ENCODE peak calls at places on chromosomes 12 and 14, in six cellular contexts. N, Q, S, J, B and G are unnamed samples.

GRCh38 chr14:91389173-91389572 is 28.4 kb downstream of the CCDC88C start:
- DNase-seq in J (no peak), B (no peak), Q (no peak), S (no peak), N (no peak), G (no peak)

GRCh38 chr12:83865431-83865830 is 1047.2 kb downstream of the SLC6A15 start:
- DNase-seq in Q (no peak), J (no peak), B (no peak), N (no peak), S (no peak), G (peak)

GRCh38 chr12:52518574-52519469 is 1.4 kb downstream of the KRT5 start:
- DNase-seq in J (no peak), Q (no peak), S (no peak), N (no peak), B (no peak), G (no peak)

GRCh38 chr14:49479432-49479831 is 106.7 kb downstream of the RPS29 start:
- DNase-seq in N (peak), S (no peak), J (no peak), Q (no peak), B (no peak), G (no peak)

GRCh38 chr12:473863-474577 is 14.3 kb downstream of the B4GALNT3 start:
- DNase-seq in S (no peak), B (no peak), N (no peak), J (no peak), Q (no peak), G (no peak)

GRCh38 chr12:19120795-19121194 is 8.7 kb upstream of the PLEKHA5 start:
- DNase-seq in B (no peak), S (no peak), J (no peak), Q (no peak), N (no peak), G (no peak)

GRCh38 chr14:36021030-36021422 is 155.5 kb downstream of the PTCSC3 start:
- DNase-seq in S (no peak), Q (no peak), J (no peak), B (no peak), N (no peak), G (no peak)

GRCh38 chr12:122028165-122028591 is 6.5 kb downstream of the BCL7A start:
- DNase-seq in Q (no peak), B (no peak), N (no peak), J (no peak), S (no peak), G (peak)

GRCh38 chr12:66131067-66131688 is 628 bp upstream of the LLPH start:
- DNase-seq in S (no peak), J (no peak), Q (no peak), B (no peak), N (no peak), G (no peak)

GRCh38 chr12:28963554-28963953 is 185.5 kb upstream of the FAR2 start:
- DNase-seq in Q (no peak), S (no peak), B (no peak), N (no peak), J (peak), G (no peak)

GRCh38 chr14:70009961-70010360 is 130.7 kb downstream of the SMOC1 start:
- DNase-seq in B (no peak), N (no peak), J (no peak), S (no peak), Q (no peak), G (no peak)

DNA sequence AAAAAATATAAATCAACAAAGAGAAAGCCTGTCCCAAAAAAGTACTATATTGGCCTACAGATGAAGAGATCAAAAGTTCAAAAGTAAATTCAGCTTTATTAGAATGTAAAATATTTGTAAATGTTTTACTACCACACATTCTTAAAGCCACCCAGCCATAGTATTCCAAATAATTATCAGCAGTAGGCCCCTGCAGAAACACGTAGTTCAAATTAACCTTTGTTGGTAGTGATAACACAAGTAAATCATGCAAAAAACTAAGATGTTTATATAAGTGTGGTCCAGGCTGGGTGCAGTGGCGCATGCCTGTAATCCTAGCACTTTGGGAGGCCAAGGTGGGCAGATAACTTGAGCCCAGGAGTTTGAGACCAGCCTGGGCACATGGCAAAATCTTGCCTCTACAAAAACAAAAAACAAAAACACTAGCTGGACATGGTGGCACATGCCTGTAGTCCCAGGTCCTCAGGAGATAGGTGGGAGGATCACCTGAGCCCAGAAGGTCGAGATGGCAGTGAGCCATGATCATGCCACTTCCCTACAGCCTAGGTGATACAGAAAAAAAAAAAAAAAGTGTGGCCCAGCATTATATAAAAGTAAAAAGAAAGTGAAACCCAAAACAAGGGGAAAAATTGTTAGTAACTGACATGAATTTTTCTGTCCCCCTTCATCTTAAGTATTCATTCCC is 17.9 kb downstream of the SPTLC2 start:
- DNase-seq in J (no peak), N (no peak), Q (no peak), B (no peak), S (no peak), G (no peak)
- H3K4me3 ChIP-seq in J (no peak), N (no peak), Q (no peak), B (no peak), S (no peak), G (no peak)

DNA sequence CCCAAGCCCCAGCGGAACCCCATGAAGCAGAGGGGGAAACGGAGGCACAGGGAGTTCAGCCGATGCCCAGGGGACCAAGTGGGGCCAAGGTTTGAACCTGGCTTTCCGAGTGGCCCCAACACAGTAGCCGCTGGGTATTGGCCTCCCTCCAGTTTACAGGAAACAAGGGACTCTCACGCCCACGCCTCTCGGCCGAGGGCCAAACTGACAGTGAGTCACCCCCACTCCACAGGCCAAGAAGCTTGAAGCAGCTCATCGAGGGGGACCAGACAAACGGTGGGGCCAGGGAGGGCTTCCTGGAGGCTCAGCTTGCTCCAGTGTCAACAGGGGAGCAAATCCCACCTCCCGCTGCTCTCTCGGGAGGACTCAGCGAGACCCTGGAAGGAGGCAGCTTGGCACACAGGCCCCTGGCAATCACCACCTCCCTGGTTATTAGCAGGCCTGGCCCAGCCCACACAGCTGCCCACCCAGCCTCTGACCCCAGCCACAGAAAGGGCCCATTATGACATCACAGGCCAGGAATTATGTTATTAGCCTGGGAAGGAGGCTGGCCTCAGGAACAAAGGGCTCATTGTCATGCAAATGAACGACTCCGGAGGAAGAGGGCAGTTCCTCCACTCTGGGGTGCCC is 54.6 kb downstream of the NCOR2 start:
- DNase-seq in Q (peak), J (peak), N (peak), S (peak), B (peak), G (peak)
- H3K4me3 ChIP-seq in Q (no peak), J (no peak), N (no peak), S (no peak), B (no peak), G (no peak)

DNA sequence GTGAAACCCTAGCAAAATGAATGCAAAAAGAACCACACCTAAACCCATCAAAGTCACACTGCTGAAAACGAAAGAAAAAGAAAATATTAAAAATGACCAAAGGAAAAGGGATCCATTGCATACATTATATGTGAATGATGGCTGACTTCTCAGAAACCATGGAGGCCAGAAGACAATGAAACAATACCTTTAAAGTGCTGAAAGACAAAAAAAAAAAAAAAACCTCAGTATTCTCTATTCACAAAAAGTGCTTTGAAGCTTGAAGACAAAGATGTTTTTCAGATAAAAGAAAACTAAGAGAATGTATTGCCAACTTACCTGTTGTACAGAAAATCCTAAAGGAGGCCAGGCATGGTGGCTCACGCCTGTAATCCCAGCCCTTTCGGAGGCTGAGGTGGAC is 4.5 kb upstream of the EVL start:
- DNase-seq in Q (no peak), J (no peak), N (no peak), B (no peak), S (no peak), G (no peak)
- H3K4me3 ChIP-seq in Q (no peak), J (no peak), N (no peak), B (no peak), S (no peak), G (no peak)

DNA sequence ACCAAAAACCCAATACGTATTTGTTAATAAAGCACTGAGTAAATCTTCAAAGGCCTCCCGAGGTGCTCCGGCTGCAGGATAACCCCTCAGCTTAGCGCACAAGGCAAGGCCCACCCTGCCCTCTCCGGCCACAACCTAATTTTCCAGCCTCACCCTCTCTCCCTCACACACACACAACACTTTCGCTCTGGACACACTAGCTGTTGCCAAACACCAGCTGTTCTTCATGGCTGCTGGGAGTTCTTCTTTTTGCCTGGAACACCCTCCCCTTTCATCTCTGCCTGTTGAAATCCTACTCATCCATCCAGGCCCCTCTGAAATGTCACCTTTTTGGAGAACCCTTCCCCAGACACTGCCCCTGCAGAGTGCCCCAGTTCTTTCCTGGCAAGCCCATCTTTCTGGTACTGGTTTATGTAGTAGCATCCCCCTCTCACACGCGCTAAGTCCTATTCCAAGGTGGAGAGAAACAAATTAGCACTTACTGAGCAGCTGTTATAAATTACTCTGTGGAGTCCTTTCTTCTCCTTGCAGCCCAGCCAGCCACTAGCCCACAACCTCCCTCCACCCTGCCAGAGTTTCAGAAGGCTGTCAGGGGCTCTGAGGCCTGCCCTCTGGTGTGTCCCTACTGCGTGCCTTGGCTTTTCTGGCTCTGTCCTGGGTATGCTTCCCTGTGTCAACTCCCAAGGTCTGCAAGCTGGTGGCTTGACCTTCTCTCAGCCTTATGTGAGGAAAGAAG is 808 bp upstream of the CRACR2A start:
- DNase-seq in Q (peak), B (no peak), S (no peak), J (peak), N (no peak), G (no peak)
- H3K4me3 ChIP-seq in Q (no peak), B (no peak), S (no peak), J (peak), N (peak), G (no peak)

DNA sequence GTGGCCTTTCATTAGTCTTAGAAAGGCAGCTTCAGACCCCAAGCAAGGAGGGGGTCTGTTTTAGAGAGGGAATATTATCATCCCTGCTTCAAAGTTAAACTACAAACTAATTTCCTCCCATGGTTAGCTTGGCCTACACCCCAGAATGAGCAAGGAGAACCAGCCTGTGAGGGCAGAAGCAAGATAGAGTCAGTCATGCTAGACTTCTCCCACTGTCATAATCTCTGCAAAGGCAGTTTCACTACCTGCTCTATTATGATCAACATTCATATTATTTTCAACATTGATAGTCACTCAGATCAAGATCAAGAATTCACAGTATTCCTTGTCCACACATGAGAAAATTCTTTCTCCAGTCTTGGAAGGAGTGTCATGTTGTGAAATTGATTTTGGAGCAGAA is 105.1 kb downstream of the GXYLT1 start:
- DNase-seq in N (no peak), B (no peak), Q (no peak), S (no peak), J (no peak), G (no peak)
- H3K4me3 ChIP-seq in N (no peak), B (no peak), Q (no peak), S (no peak), J (no peak), G (no peak)